ENCODE peak calls at places on chromosome 14, in nine cellular contexts. N, O, Q, E, Y, H, F, Z and I are unnamed samples.

GRCh38 chr14:61296707-61297502 is 15.8 kb upstream of the TMEM30B start:
- DNase-seq in N (no peak), O (no peak), Q (peak), E (peak), Y (peak), H (peak), F (peak), Z (peak), I (no peak)

GRCh38 chr14:95057851-95058250 is 99.5 kb downstream of the DICER1 start:
- DNase-seq in N (no peak), O (no peak), Q (no peak), E (no peak), Y (no peak), H (no peak), F (no peak), Z (no peak), I (no peak)

GRCh38 chr14:93720981-93721483 is 67.3 kb downstream of the PRIMA1 start:
- DNase-seq in N (no peak), O (no peak), Q (no peak), E (no peak), Y (no peak), H (no peak), F (no peak), Z (no peak), I (no peak)

GRCh38 chr14:24051789-24052655 is at the start of gene CARMIL3:
- DNase-seq in N (peak), O (peak), Q (peak), E (peak), Y (no peak), H (peak), F (peak), Z (peak), I (peak)

GRCh38 chr14:89344871-89345270 is 72.2 kb downstream of the FOXN3 start:
- DNase-seq in N (no peak), O (no peak), Q (no peak), E (no peak), Y (no peak), H (no peak), F (no peak), Z (no peak), I (no peak)

GRCh38 chr14:68952544-68953535 is 26.3 kb downstream of the ACTN1 start:
- DNase-seq in N (peak), O (peak), Q (peak), E (no peak), Y (peak), H (peak), F (no peak), Z (no peak), I (no peak)

GRCh38 chr14:86973177-86973576 is 1019.8 kb downstream of the GALC start:
- DNase-seq in N (no peak), O (no peak), Q (no peak), E (no peak), Y (no peak), H (no peak), F (no peak), Z (no peak), I (no peak)

GRCh38 chr14:55026793-55027560 is at the start of the genes SOCS4 and WDHD1:
- DNase-seq in N (peak), O (peak), Q (peak), E (peak), Y (peak), H (peak), F (peak), Z (peak), I (peak)

GRCh38 chr14:69014829-69015259 is 35.7 kb upstream of the ACTN1 start:
- DNase-seq in N (no peak), O (no peak), Q (peak), E (no peak), Y (no peak), H (no peak), F (no peak), Z (no peak), I (no peak)

GRCh38 chr14:22024117-22024516 is 350.5 kb upstream of the OR4E1 start:
- DNase-seq in N (no peak), O (no peak), Q (no peak), E (no peak), Y (no peak), H (no peak), F (no peak), Z (no peak), I (no peak)

GRCh38 chr14:22025884-22026283 is 352.3 kb upstream of the OR4E1 start:
- DNase-seq in N (no peak), O (no peak), Q (no peak), E (no peak), Y (no peak), H (no peak), F (no peak), Z (no peak), I (no peak)

GRCh38 chr14:22026527-22026926 is 352.9 kb upstream of the OR4E1 start:
- DNase-seq in N (peak), O (no peak), Q (no peak), E (no peak), Y (no peak), H (no peak), F (no peak), Z (no peak), I (no peak)
- TF ChIP-seq CTCF in N (no peak), O (no peak), Q (no peak), E (no peak), Y (no peak), H (no peak), F (no peak), Z (no peak), I (no peak)

DNA sequence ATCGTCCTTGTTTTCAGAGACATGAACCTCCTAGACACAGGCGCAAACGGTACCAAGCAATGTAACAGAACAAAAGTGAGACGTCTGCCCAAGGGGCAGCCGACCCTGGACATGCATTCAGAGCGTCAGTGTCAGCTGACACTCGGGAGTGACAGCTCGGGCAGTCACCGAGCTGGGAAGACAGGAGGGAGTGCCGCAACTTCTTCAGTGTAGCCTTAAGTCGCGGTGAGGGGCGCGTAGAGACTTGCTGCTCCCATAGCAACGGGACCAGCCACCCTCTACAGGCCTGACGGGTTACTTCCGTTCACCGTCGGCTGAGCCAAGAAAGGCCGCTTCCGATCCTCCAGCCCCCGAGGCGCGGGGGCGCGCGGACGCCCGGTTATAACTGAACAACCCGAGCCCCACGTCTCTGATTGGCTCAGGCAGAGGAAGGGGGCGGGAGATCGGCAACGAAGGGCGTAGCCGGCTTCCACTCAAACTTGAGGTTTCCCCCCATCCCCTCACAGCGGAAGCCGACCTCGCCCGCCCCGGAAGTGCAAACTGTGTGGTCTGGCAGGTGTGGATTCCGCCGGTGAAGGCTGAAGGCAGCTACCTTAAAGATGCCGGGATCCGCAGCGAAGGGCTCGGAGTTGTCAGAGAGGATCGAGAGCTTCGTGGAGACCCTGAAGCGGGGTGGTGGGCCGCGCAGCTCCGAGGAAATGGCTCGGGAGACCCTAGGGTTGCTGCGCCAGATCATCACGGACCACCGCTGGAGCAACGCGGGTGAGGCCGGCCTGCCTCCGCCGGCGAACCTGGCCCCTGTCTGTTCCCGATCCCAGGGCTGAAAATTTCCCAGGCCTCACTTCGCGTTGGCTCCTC is at the start of gene EIF2B2:
- DNase-seq in N (peak), O (peak), Q (peak), E (peak), Y (peak), H (peak), F (peak), Z (peak), I (peak)
- TF ChIP-seq CTCF in N (peak), O (no peak), Q (no peak), E (peak), Y (peak), H (no peak), F (no peak), Z (no peak), I (no peak)

GRCh38 chr14:90601521-90601920 is 204.7 kb downstream of the CALM1 start:
- DNase-seq in N (no peak), O (no peak), Q (no peak), E (no peak), Y (no peak), H (no peak), F (no peak), Z (no peak), I (no peak)

GRCh38 chr14:90600619-90601018 is 203.8 kb downstream of the CALM1 start:
- DNase-seq in N (no peak), O (no peak), Q (no peak), E (no peak), Y (no peak), H (no peak), F (no peak), Z (no peak), I (no peak)

GRCh38 chr14:90599339-90599738 is 202.5 kb downstream of the CALM1 start:
- DNase-seq in N (no peak), O (no peak), Q (no peak), E (no peak), Y (no peak), H (no peak), F (no peak), Z (no peak), I (no peak)

GRCh38 chr14:90597961-90598360 is 201.1 kb downstream of the CALM1 start:
- DNase-seq in N (no peak), O (no peak), Q (no peak), E (no peak), Y (no peak), H (no peak), F (no peak), Z (no peak), I (no peak)

DNA sequence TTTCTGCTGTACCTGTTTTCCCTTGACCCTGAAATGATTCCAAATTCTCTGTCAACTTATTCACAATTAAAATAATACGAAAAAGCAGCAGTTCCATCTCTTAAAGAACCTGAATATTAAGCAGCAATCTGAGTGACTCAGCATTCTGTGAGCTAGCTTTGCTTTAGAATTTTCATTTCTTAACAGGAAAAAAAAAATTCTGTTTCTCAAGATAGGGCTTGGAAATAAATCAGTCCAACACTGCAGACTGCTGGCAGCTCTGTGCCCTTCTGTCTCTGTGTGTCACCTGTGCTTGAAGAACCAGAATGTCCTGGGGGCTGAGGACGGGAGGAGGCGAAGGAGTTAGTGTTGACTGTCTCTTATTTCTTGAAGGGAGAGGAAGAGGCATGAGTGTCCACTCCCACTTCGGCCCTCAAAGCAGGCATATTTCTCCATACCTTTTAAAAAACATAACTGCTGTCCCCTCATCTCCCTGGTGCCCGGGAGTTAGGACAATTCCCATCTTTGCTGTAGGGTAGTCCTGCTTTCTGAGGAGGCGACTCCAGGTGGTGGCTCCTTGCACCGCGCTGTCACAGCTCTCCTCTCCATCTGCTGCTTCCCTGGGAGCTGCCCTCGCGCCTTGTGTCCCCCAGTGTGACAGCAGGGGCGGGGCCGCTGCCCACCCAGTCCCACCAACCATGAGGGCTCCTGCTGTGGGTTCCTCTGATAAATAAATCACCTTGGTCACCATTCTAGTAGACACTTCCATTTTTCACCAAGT is 203.1 kb downstream of the CALM1 start:
- DNase-seq in N (peak), O (no peak), Q (peak), E (peak), Y (peak), H (peak), F (no peak), Z (no peak), I (no peak)
- TF ChIP-seq CTCF in N (no peak), O (no peak), Q (no peak), E (peak), Y (peak), H (peak), F (no peak), Z (no peak), I (no peak)

GRCh38 chr14:30680036-30680435 is 57.9 kb downstream of the SCFD1 start:
- DNase-seq in N (no peak), O (no peak), Q (no peak), E (no peak), Y (no peak), H (no peak), F (no peak), Z (no peak), I (no peak)

GRCh38 chr14:30679032-30679431 is 56.9 kb downstream of the SCFD1 start:
- DNase-seq in N (no peak), O (no peak), Q (no peak), E (no peak), Y (no peak), H (no peak), F (no peak), Z (no peak), I (no peak)

DNA sequence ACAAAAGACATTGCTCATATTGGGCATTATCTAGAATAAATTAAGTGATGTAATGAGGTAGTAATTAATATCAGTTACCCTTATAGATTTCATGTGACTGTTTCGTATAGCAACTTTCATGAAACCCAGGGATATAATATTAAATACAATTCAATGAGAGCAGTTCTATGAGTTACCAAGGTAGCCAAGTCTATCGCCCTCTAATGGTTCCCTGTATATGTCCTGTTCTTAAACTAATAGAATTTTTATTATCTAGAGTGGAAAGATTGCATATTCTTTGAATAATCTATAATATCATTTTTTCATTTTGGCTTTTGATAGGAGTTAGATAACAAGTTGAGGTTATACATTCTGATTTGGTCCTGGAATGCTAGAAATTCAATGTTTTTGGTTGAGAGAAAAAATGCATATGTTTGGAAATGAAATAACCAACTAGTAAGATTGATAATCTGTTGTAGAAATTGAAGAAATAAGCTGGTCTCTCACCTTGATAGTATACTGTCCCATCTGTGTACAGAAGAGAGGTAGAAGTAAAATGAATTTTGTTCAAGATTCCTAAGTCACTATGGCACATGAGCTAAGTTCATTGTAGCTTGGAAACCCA is 59.7 kb downstream of the SCFD1 start:
- DNase-seq in N (no peak), O (no peak), Q (peak), E (no peak), Y (peak), H (peak), F (peak), Z (no peak), I (no peak)
- TF ChIP-seq CTCF in N (peak), O (no peak), Q (peak), E (no peak), Y (peak), H (peak), F (peak), Z (peak), I (no peak)

GRCh38 chr14:100020623-100021022 is 44.6 kb upstream of the EVL start:
- DNase-seq in N (no peak), O (no peak), Q (no peak), E (no peak), Y (no peak), H (no peak), F (no peak), Z (no peak), I (no peak)

GRCh38 chr14:100018482-100018881 is 46.7 kb upstream of the EVL start:
- DNase-seq in N (no peak), O (no peak), Q (peak), E (peak), Y (no peak), H (peak), F (no peak), Z (no peak), I (no peak)

GRCh38 chr14:100019156-100019882 is 45.9 kb upstream of the EVL start:
- DNase-seq in N (no peak), O (peak), Q (peak), E (peak), Y (no peak), H (peak), F (peak), Z (no peak), I (no peak)

GRCh38 chr14:100025111-100025510 is 40.1 kb upstream of the EVL start:
- DNase-seq in N (peak), O (no peak), Q (peak), E (peak), Y (no peak), H (peak), F (peak), Z (peak), I (peak)

DNA sequence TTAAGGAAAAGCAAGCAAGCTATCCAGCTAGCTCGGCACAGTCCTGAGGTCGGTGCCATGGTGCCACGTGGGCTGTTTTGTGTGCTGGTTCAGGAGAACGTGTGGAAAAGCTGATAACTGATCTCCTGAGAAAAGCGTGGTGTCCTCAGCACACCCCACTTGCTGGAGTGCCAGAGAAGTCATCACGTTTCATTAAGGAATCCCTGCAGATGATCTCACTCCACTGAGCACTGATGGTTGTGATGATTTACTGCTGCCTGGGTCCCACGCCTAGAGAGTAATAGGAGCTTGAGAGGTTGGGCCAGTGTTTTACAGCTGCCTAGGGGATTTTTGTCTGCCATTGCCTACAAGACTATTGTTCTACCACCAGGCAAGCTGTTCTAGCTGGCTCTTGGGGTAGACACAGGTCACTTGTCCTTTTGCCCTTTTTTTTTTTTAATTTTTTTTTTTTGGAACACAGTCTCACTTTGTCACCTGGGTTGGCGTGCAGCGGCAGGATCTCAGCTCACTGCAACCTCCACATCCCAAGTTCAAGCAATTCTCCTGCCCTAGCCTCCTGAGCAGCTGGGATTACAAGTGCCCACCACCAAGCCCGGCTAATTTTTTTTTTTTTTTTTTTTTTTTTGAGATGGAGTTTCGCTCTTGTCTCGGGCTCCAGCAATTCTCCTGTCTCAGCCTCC is 42.3 kb upstream of the EVL start:
- DNase-seq in N (no peak), O (no peak), Q (peak), E (no peak), Y (peak), H (peak), F (no peak), Z (no peak), I (no peak)
- TF ChIP-seq CTCF in N (no peak), O (no peak), Q (no peak), E (no peak), Y (no peak), H (no peak), F (no peak), Z (no peak), I (no peak)

GRCh38 chr14:58641509-58641908 is 3.7 kb downstream of the DACT1 start:
- DNase-seq in N (no peak), O (no peak), Q (no peak), E (no peak), Y (no peak), H (no peak), F (no peak), Z (no peak), I (no peak)
- TF ChIP-seq CTCF in N (no peak), O (no peak), Q (peak), E (no peak), Y (peak), H (peak), F (peak), Z (no peak), I (no peak)